ENCODE peak calls at places on chromosomes 11 and 22, in six cellular contexts. G is GM12878, P is mucosa of descending colon, C is gastrocnemius medialis, X is HCT116, M is left cardiac atrium. W is an unnamed sample.

GRCh38 chr22:17914474-17914873 is 109.9 kb downstream of the MICAL3 start:
- ATAC-seq in M (no peak), G (no peak), X (no peak), P (no peak), C (peak), W (no peak)

GRCh38 chr22:35695202-35695601 is 22.5 kb upstream of the APOL5 start:
- ATAC-seq in X (no peak), M (no peak), G (no peak), P (no peak), C (no peak), W (no peak)

GRCh38 chr11:109241988-109242387 is 180.0 kb upstream of the C11orf87 start:
- ATAC-seq in M (no peak), G (no peak), X (no peak), P (no peak), C (no peak), W (no peak)

GRCh38 chr11:119584193-119585037 is 144.6 kb downstream of the NECTIN1 start:
- ATAC-seq in C (no peak), G (peak), X (peak), M (peak), P (peak), W (peak)

GRCh38 chr11:121328967-121329653 is 36.5 kb downstream of the SC5D start:
- ATAC-seq in X (no peak), G (peak), P (no peak), M (no peak), C (no peak), W (peak)

GRCh38 chr22:47310601-47311000 is 548.2 kb downstream of the TBC1D22A start:
- ATAC-seq in C (no peak), X (peak), M (no peak), P (no peak), G (no peak), W (no peak)

GRCh38 chr22:39574779-39575551 is 4.4 kb downstream of the CACNA1I start:
- ATAC-seq in X (peak), M (peak), G (no peak), P (peak), C (no peak), W (peak)

GRCh38 chr11:128624269-128625170 is 37.2 kb upstream of the ETS1 start:
- ATAC-seq in M (no peak), C (peak), G (peak), X (no peak), P (peak), W (peak)

GRCh38 chr11:96096360-96096759 is 172.5 kb upstream of the MTMR2 start:
- ATAC-seq in C (no peak), G (no peak), X (no peak), P (peak), M (no peak), W (no peak)

GRCh38 chr11:86672007-86672621 is at the start of gene ME3:
- ATAC-seq in C (peak), X (no peak), G (no peak), M (peak), P (peak), W (peak)

GRCh38 chr11:119918356-119918755 is 189.4 kb upstream of the NECTIN1 start:
- ATAC-seq in G (no peak), C (no peak), M (no peak), X (no peak), P (no peak), W (no peak)

GRCh38 chr22:50169774-50170341 is 673 bp upstream of the PANX2 start:
- ATAC-seq in P (peak), C (no peak), M (peak), X (peak), G (peak), W (peak)

GRCh38 chr11:8785457-8785856 is 102.9 kb downstream of the RPL27A start:
- ATAC-seq in X (no peak), M (no peak), P (no peak), C (no peak), G (no peak), W (no peak)

GRCh38 chr22:48070760-48071159 is 1308.3 kb downstream of the TBC1D22A start:
- ATAC-seq in P (no peak), X (no peak), M (no peak), C (no peak), G (no peak), W (no peak)

GRCh38 chr11:14253437-14253836 is 105.5 kb downstream of the RRAS2 start:
- ATAC-seq in M (no peak), X (no peak), P (no peak), G (peak), C (no peak), W (no peak)

GRCh38 chr11:78564889-78565467 is 9.7 kb downstream of the NARS2 start:
- ATAC-seq in G (no peak), P (no peak), M (no peak), X (no peak), C (no peak), W (no peak)

GRCh38 chr11:60855726-60856633 is at the start of gene PTGDR2:
- ATAC-seq in X (no peak), P (peak), G (no peak), C (no peak), M (no peak), W (no peak)

GRCh38 chr22:46561435-46561905 is 24.1 kb upstream of the CELSR1 start:
- ATAC-seq in G (peak), X (peak), P (no peak), M (no peak), C (no peak), W (peak)

GRCh38 chr11:74225565-74225964 is 54.5 kb downstream of the PPME1 start:
- ATAC-seq in P (no peak), G (no peak), X (no peak), C (no peak), M (no peak), W (no peak)

GRCh38 chr11:6129634-6130033 is 22.1 kb downstream of the OR56B4 start:
- ATAC-seq in X (no peak), P (no peak), C (no peak), G (no peak), M (no peak), W (no peak)

GRCh38 chr11:45607995-45608394 is 57.4 kb downstream of the CHST1 start:
- ATAC-seq in M (peak), P (peak), G (no peak), C (no peak), X (no peak), W (no peak)

GRCh38 chr11:75894036-75894585 is 79.1 kb downstream of the UVRAG start:
- ATAC-seq in P (no peak), G (peak), X (no peak), C (no peak), M (no peak), W (peak)

GRCh38 chr11:44702897-44703296 is 23.9 kb upstream of the TSPAN18 start:
- ATAC-seq in X (no peak), G (no peak), P (no peak), M (peak), C (no peak), W (no peak)

GRCh38 chr11:1237128-1237580 is 14.3 kb downstream of the MUC5B start:
- ATAC-seq in M (no peak), X (no peak), P (peak), C (no peak), G (no peak), W (no peak)

GRCh38 chr22:44538518-44539315 is 40.7 kb upstream of the RTL6 start:
- ATAC-seq in X (peak), C (no peak), M (peak), G (no peak), P (no peak), W (no peak)

GRCh38 chr11:75867778-75868374 is 52.9 kb downstream of the UVRAG start:
- ATAC-seq in M (peak), G (peak), C (peak), X (peak), P (peak), W (no peak)

GRCh38 chr11:8356216-8356615 is 92.5 kb upstream of the LMO1 start:
- ATAC-seq in P (no peak), X (no peak), C (no peak), G (no peak), M (no peak), W (no peak)

GRCh38 chr11:127649071-127649470 is 648.5 kb upstream of the KIRREL3 start:
- ATAC-seq in C (no peak), P (no peak), G (no peak), M (no peak), X (no peak), W (no peak)

GRCh38 chr11:126567419-126567818 is 211.9 kb downstream of the ST3GAL4 start:
- ATAC-seq in M (no peak), X (peak), P (no peak), C (no peak), G (no peak), W (no peak)

GRCh38 chr22:32446321-32446720 is 17.9 kb downstream of the BPIFC start:
- ATAC-seq in M (no peak), X (no peak), G (no peak), P (no peak), C (no peak), W (peak)

GRCh38 chr22:50548913-50549790 is 3.5 kb downstream of the KLHDC7B start:
- ATAC-seq in C (no peak), M (no peak), G (no peak), P (peak), X (no peak), W (peak)

GRCh38 chr22:44639891-44640617 is 62.0 kb upstream of the PRR5 start:
- ATAC-seq in G (no peak), X (no peak), P (no peak), C (no peak), M (peak), W (no peak)

GRCh38 chr22:27112273-27112672 is 454.9 kb downstream of the MIAT start:
- ATAC-seq in M (no peak), C (no peak), G (no peak), X (no peak), P (no peak), W (no peak)

GRCh38 chr11:9726313-9727022 is 62.6 kb downstream of the SWAP70 start:
- ATAC-seq in P (peak), X (peak), M (no peak), C (no peak), G (peak), W (no peak)

GRCh38 chr11:44979536-44980399 is 29.1 kb upstream of the TP53I11 start:
- ATAC-seq in P (peak), M (peak), C (peak), X (peak), G (no peak), W (no peak)

GRCh38 chr11:30018443-30018842 is 1.6 kb upstream of the KCNA4 start:
- ATAC-seq in C (no peak), M (no peak), P (no peak), G (no peak), X (no peak), W (no peak)

GRCh38 chr22:46546466-46547178 is 9.2 kb upstream of the CELSR1 start:
- ATAC-seq in M (peak), P (no peak), C (no peak), X (no peak), G (no peak), W (no peak)

GRCh38 chr11:70786021-70786665 is 387.8 kb downstream of the CTTN start:
- ATAC-seq in M (no peak), G (no peak), P (peak), C (no peak), X (no peak), W (no peak)

W was measured in activated T-helper 17 cell treated with anti-CD3 and anti-CD28 coated beads, Interleukin-2, amount 50 U/mL, for 72 hours.